ENCODE peak calls at places on chromosomes 11 and 22, in five cellular contexts. J, Y, E, H and C are unnamed samples.

GRCh38 chr11:69497221-69497787 is 15.8 kb downstream of the LINC01488 start:
- DNase-seq in J (peak; percentile 99), Y (no peak), E (peak; percentile 45), H (no peak), C (peak; percentile 99)

GRCh38 chr11:117281159-117281558 is 10.0 kb upstream of the BACE1-AS start:
- DNase-seq in J (no peak), Y (no peak), E (peak; percentile 28), H (no peak), C (no peak)

GRCh38 chr11:86116996-86117705 is 48.3 kb upstream of the PICALM start:
- DNase-seq in J (no peak), Y (no peak), E (no peak), H (no peak), C (no peak)

GRCh38 chr22:49595465-49596078 is 232.1 kb downstream of the BRD1 start:
- DNase-seq in J (no peak), Y (no peak), E (no peak), H (no peak), C (no peak)

GRCh38 chr11:132402056-132402684 is 1031.8 kb downstream of the NTM start:
- DNase-seq in J (peak; percentile 56), Y (no peak), E (peak; percentile 72), H (no peak), C (peak; percentile 32)

GRCh38 chr11:9250139-9250582 is 15.0 kb downstream of the DENND5A start:
- DNase-seq in J (peak; percentile 30), Y (no peak), E (no peak), H (no peak), C (no peak)

GRCh38 chr11:79441159-79441875 is 487 bp upstream of the TENM4 start:
- DNase-seq in J (no peak), Y (no peak), E (no peak), H (no peak), C (no peak)

GRCh38 chr11:36399745-36400144 is 103.7 kb downstream of the PRR5L start:
- DNase-seq in J (no peak), Y (no peak), E (no peak), H (no peak), C (no peak)

GRCh38 chr22:41525450-41526225 is 18.6 kb downstream of the POLR3H start:
- DNase-seq in J (no peak), Y (no peak), E (no peak), H (no peak), C (no peak)

GRCh38 chr11:12606597-12606996 is 67.6 kb upstream of the TEAD1 start:
- DNase-seq in J (no peak), Y (no peak), E (no peak), H (no peak), C (no peak)